ENCODE peak calls at places on chromosomes 7 and 10, in seven cellular contexts. E is MM.1S, I is HCT116, C is OCI-LY7, D is neural progenitor cell, Y is PC-3, A is hepatocyte. L is an unnamed sample. For H3K9me3, the result is how much of the 10 kb centered on the place peaks cover.

GRCh38 chr10:86339226-86339865 is 27.2 kb downstream of the GRID1 start:
- DNase-seq in E (no peak), I (no peak), C (no peak), D (no peak), Y (no peak), A (no peak), L (no peak)

GRCh38 chr7:74334026-74334425 is 44.8 kb downstream of the CLIP2 start:
- DNase-seq in E (no peak), I (no peak), C (no peak), D (no peak), Y (peak), A (no peak), L (peak)

GRCh38 chr7:30717181-30717580 is 34.8 kb upstream of the INMT start:
- DNase-seq in E (no peak), I (peak), C (no peak), D (no peak), Y (peak), A (no peak), L (peak)

GRCh38 chr7:102992820-102993531 is 80.2 kb downstream of the LRRC17 start:
- DNase-seq in E (no peak), I (peak), C (no peak), D (no peak), Y (peak), A (peak), L (peak)

GRCh38 chr10:26723016-26723415 is 25.5 kb downstream of the PDSS1 start:
- DNase-seq in E (no peak), I (no peak), C (no peak), D (no peak), Y (no peak), A (no peak), L (no peak)

GRCh38 chr7:97421307-97421905 is 303.9 kb downstream of the SDHAF3 start:
- DNase-seq in E (no peak), I (no peak), C (no peak), D (no peak), Y (no peak), A (no peak), L (no peak)

GRCh38 chr7:82235710-82236109 is 207.9 kb downstream of the CACNA2D1 start:
- DNase-seq in E (no peak), I (no peak), C (no peak), D (no peak), Y (peak), A (no peak), L (peak)

GRCh38 chr10:122515588-122516231 is 44.8 kb upstream of the DMBT1 start:
- DNase-seq in E (no peak), I (no peak), C (no peak), D (no peak), Y (no peak), A (no peak), L (peak)

GRCh38 chr10:103688451-103688850 is 166.9 kb downstream of the SH3PXD2A start:
- DNase-seq in E (no peak), I (no peak), C (no peak), D (no peak), Y (no peak), A (peak), L (no peak)

GRCh38 chr7:73429622-73430505 is 3.7 kb upstream of the FZD9 start:
- DNase-seq in E (no peak), I (no peak), C (no peak), D (no peak), Y (no peak), A (no peak), L (no peak)

GRCh38 chr7:102897856-102898531 is 14.8 kb upstream of the LRRC17 start:
- DNase-seq in E (no peak), I (no peak), C (no peak), D (no peak), Y (no peak), A (no peak), L (no peak)

GRCh38 chr7:139783647-139784385 is 6.0 kb upstream of the HIPK2 start:
- DNase-seq in E (peak), I (no peak), C (no peak), D (peak), Y (peak), A (no peak), L (no peak)

GRCh38 chr7:92359801-92360200 is 87.5 kb upstream of the GATAD1 start:
- DNase-seq in E (no peak), I (no peak), C (no peak), D (no peak), Y (no peak), A (no peak), L (peak)

GRCh38 chr10:101055416-101055815 is 6.4 kb upstream of the KAZALD1 start:
- DNase-seq in E (no peak), I (no peak), C (no peak), D (no peak), Y (no peak), A (no peak), L (no peak)

GRCh38 chr7:68488366-68489060 is 1109.8 kb upstream of the AUTS2 start:
- DNase-seq in E (no peak), I (no peak), C (no peak), D (no peak), Y (no peak), A (no peak), L (no peak)

GRCh38 chr10:73039635-73040034 is 57.0 kb downstream of the P4HA1 start:
- DNase-seq in E (no peak), I (no peak), C (no peak), D (no peak), Y (peak), A (no peak), L (peak)

GRCh38 chr10:79435271-79436065 is 10.0 kb downstream of the ZCCHC24 start:
- DNase-seq in E (no peak), I (no peak), C (no peak), D (peak), Y (peak), A (no peak), L (peak)

GRCh38 chr10:78861456-78862327 is 207.1 kb upstream of the ZMIZ1 start:
- DNase-seq in E (no peak), I (no peak), C (no peak), D (no peak), Y (peak), A (peak), L (peak)

GRCh38 chr7:40329601-40330153 is 194.9 kb downstream of the SUGCT start:
- DNase-seq in E (peak), I (peak), C (peak), D (peak), Y (peak), A (peak), L (peak)

GRCh38 chr7:99944508-99945070 is 15.2 kb upstream of the GJC3 start:
- DNase-seq in E (no peak), I (no peak), C (no peak), D (no peak), Y (no peak), A (no peak), L (no peak)

GRCh38 chr7:2823124-2823523 is 21.0 kb downstream of the GNA12 start:
- DNase-seq in E (no peak), I (no peak), C (no peak), D (no peak), Y (no peak), A (no peak), L (no peak)

GRCh38 chr7:2824026-2824677 is 20.0 kb downstream of the GNA12 start:
- DNase-seq in E (no peak), I (no peak), C (no peak), D (no peak), Y (no peak), A (no peak), L (no peak)

GRCh38 chr7:2824678-2825461 is 19.2 kb downstream of the GNA12 start:
- DNase-seq in E (peak), I (no peak), C (peak), D (peak), Y (no peak), A (no peak), L (no peak)

GRCh38 chr7:2826806-2827205 is 17.3 kb downstream of the GNA12 start:
- DNase-seq in E (no peak), I (no peak), C (no peak), D (no peak), Y (no peak), A (no peak), L (peak)

DNA sequence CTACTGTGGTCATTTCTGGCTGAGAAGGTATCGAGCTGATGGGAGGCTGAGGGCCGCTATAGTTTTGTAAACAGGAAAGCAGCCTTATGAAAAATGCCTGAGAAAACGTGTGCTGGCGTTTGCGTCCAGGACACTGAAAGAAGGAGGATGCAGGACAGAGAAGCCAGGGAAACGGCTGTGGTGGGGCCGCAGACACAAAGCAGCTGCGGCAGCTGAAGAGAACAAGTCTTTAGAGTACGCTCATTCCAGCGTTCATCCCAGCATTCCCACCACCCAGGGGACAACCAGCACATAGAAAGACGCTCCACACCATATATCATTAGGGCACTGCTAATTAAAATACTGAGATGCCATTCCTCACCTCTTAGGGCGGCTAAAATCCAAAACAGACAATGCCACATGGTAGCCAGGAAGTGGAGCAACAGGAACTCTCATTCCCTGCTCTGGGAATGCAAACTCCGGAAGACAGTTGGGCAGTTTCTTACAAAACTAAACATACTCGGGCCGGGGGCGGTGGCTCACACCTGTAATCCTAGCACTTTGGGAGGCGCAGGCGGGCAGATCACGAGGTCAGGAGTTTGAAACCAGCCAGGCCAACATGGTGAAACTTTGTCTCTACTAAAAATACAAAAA is 18.4 kb downstream of the GNA12 start:
- DNase-seq in E (no peak), I (no peak), C (no peak), D (peak), Y (no peak), A (no peak), L (no peak)
- H3K4me2 ChIP-seq in E (no peak), I (no peak), C (peak), D (peak), Y (no peak), A (no peak), L (no peak)

DNA sequence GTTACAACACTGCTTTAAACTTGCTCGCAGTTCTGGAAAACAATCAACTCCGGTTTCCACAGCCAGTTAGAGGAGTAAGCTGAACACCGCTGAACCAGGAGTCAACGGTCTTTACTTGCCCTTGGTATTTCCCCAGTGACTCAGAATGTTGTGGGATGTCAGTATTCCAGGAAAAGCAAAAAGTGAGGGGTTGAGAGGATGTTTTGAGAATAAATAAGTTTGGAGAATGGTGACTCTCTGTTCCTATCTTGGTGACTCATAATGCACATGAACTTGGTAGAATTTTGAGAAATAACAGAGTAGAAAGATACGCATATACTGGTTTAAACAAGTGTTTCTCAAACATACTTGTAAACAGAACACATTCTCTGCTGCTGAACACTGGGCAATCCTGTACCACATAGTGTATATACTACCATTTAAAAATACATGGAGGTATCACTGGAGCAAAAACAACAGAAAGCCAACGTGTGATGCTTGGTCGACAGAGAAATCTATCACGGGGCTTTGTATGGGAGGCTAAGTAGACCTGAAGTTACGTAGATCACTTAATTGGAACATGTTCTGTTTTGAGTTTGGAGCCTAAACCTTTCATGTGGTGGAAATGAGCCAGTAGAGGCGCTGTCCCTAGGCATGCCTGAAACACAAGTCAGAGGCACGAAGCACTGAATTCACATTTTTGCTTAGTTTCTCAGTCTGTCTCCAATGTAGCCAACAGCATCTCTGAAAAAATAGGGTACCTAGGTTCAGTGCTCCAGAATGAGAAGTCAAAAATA is 534.3 kb downstream of the PARD3 start:
- DNase-seq in E (no peak), I (no peak), C (no peak), D (peak), Y (peak), A (peak), L (peak)
- TF ChIP-seq EZH2phosphoT487 in E (no peak), I (no peak), C (no peak), D (no peak), Y (no peak), A (no peak), L (no peak)

DNA sequence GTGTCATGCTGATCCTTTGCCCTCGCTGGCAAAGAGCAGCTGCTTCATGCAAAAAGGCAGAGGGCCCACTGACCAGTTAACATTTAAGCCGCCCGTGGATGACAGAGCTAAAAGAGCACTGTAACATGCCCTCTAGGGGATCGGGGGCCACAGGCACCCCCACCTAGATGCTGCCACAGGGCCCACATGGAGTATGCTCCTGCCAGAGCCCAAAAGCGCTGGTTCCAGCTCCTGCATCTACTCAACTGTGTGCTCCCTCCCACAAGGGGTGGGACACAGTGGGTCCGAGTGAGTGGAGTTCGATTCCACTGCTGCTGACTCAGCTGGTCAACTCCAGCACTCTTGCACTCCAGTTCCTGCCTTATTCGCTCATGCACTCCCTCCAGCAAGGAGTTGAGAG is 199.8 kb upstream of the CNTNAP2 start:
- DNase-seq in E (no peak), I (no peak), C (no peak), D (peak), Y (no peak), A (no peak), L (no peak)
- H3K9me3 ChIP-seq in E (under half), I (under half), C (under half), D (under half), Y (under half), A (under half), L (under half)

GRCh38 chr7:8129323-8129659 is 132.7 kb downstream of the ICA1 start:
- DNase-seq in E (peak), I (no peak), C (no peak), D (no peak), Y (no peak), A (no peak), L (no peak)
- H3K4me2 ChIP-seq in E (peak), I (no peak), C (peak), D (no peak), Y (no peak), A (no peak), L (no peak)

GRCh38 chr10:30784896-30785605 is 155.5 kb upstream of the LYZL2 start:
- DNase-seq in E (peak), I (no peak), C (no peak), D (peak), Y (no peak), A (peak), L (peak)
- TF ChIP-seq EZH2phosphoT487 in E (no peak), I (no peak), C (no peak), D (no peak), Y (no peak), A (no peak), L (no peak)

DNA sequence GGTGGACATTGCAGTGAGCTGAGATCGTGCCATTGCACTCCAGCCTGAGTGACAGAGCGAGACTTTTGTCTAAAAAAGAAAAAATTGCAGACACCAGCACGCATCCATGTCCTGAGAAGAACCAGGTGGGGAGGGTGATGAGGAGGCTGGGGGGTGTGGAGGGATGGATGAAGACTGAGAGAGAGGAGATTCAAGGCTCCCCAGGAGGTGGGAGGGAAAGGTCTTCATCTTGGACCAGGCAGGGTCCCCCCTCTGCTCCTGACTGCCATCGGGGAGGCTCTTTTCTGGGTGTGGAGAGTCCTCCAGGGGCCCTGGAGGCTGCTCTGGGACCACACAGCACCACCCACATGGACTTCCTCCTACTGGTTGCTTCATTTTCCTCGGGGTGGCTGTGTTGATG is 1.5 kb downstream of the SCART1 start:
- DNase-seq in E (no peak), I (no peak), C (no peak), D (no peak), Y (no peak), A (no peak), L (no peak)
- H3K9me3 ChIP-seq in E (under half), I (under half), C (under half), D (under half), Y (under half), A (under half), L (under half)

DNA sequence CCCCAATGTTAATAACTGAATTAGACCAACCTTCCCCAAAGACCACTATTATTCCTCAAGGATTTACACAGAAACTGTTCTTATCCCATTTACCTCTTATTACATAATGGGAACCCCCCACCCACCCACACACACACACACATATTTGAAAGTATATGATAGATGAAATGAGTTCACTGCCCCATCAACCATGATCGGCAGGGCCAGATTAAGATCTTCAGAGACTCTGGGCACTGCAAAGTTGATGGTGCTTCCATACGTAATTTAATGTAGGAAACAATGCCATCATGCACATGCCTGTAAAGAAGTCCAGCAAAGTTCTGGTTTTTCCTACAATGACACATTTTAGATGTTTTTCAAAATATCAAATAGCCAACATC is 35.0 kb upstream of the HERPUD2 start:
- DNase-seq in E (no peak), I (no peak), C (no peak), D (no peak), Y (no peak), A (no peak), L (no peak)
- H3K4me2 ChIP-seq in E (peak), I (no peak), C (peak), D (no peak), Y (no peak), A (no peak), L (no peak)

DNA sequence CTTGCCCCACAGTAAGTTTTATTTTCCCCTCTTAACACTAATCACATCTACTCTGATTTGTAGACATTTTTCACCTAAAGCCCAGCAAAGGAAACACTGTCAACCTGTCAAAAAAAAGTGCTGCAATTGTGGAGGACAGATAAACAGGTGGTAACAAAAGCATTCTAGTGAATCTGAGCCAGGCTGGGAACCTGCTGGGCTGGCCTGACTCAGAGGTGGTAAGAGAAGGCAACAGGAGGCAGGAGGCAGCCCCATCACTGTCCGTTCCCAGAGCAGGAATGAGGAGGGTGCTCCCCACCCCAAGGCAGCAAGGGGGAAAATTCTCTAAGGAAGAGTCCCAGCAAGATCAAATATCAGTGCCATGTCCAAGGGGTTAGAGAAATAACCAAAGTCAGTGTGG is 19.5 kb upstream of the HERPUD2 start:
- DNase-seq in E (no peak), I (no peak), C (no peak), D (no peak), Y (no peak), A (no peak), L (no peak)
- TF ChIP-seq EZH2phosphoT487 in E (no peak), I (no peak), C (no peak), D (no peak), Y (no peak), A (no peak), L (no peak)

L was measured in GM23248.